ENCODE peak calls at places on chromosomes 12 and 14, in nine cellular contexts. M is kidney epithelial cell; R is HFFc6; J is HEK293T; C is neural crest cell; Y is stimulated activated CD4-positive, alpha-beta T cell treated with anti-CD3 and anti-CD28 coated beads, Interleukin-15, amount 100 ng/mL, for 24 hours; S is HTR-8/SVneo; L is NCI-H446; V is bronchial epithelial cell. E is an unnamed sample.

GRCh38 chr14:91649930-91650329 is 82.0 kb downstream of the CATSPERB start:
- DNase-seq in M (no peak), R (peak; percentile 12), J (peak; percentile 42), C (no peak), Y (peak; percentile 13), S (peak; percentile 21), L (peak; percentile 25), V (peak; percentile 60), E (peak; percentile 14)

GRCh38 chr14:90829677-90830076 is 13.4 kb upstream of the TTC7B start:
- DNase-seq in M (no peak), R (no peak), J (no peak), C (no peak), Y (no peak), S (no peak), L (no peak), V (no peak), E (no peak)

GRCh38 chr14:50829472-50830043 is 1.4 kb downstream of the NIN start:
- DNase-seq in M (no peak), R (no peak), J (no peak), C (no peak), Y (no peak), S (no peak), L (no peak), V (no peak), E (no peak)

GRCh38 chr12:17954788-17955187 is 135.2 kb downstream of the RERGL start:
- DNase-seq in M (no peak), R (no peak), J (no peak), C (no peak), Y (no peak), S (no peak), L (no peak), V (no peak), E (no peak)

GRCh38 chr12:54191550-54192022 is 2.8 kb upstream of the SMUG1 start:
- DNase-seq in M (peak; percentile 45), R (peak; percentile 55), J (peak; percentile 89), C (peak; percentile 86), Y (peak; percentile 82), S (peak; percentile 80), L (peak; percentile 89), V (peak; percentile 63), E (peak; percentile 36)

GRCh38 chr14:102320033-102320660 is 601 bp downstream of the ZNF839 start:
- DNase-seq in M (no peak), R (peak; percentile 33), J (peak; percentile 40), C (no peak), Y (peak; percentile 49), S (no peak), L (peak; percentile 23), V (peak; percentile 12), E (no peak)

GRCh38 chr14:51821822-51822221 is 38.6 kb upstream of the GNG2 start:
- DNase-seq in M (no peak), R (peak; percentile 18), J (no peak), C (no peak), Y (no peak), S (no peak), L (no peak), V (no peak), E (no peak)

GRCh38 chr14:21109377-21110260 is 8.8 kb downstream of the TMEM253 start:
- DNase-seq in M (no peak), R (no peak), J (no peak), C (no peak), Y (peak; percentile 48), S (no peak), L (peak; percentile 54), V (peak; percentile 69), E (no peak)

GRCh38 chr12:84315926-84316325 is 596.7 kb downstream of the SLC6A15 start:
- DNase-seq in M (no peak), R (no peak), J (no peak), C (no peak), Y (no peak), S (no peak), L (peak; percentile 85), V (no peak), E (no peak)

GRCh38 chr14:68386446-68386845 is 406.4 kb downstream of the ZFP36L1 start:
- DNase-seq in M (no peak), R (no peak), J (no peak), C (no peak), Y (no peak), S (no peak), L (no peak), V (no peak), E (no peak)

GRCh38 chr12:104695453-104696148 is 238.9 kb downstream of the CHST11 start:
- DNase-seq in M (peak; percentile 23), R (peak; percentile 78), J (no peak), C (no peak), Y (peak; percentile 88), S (no peak), L (peak; percentile 68), V (peak; percentile 28), E (peak; percentile 96)

GRCh38 chr14:66476964-66477363 is 9.2 kb upstream of the CCDC196 start:
- DNase-seq in M (no peak), R (peak; percentile 39), J (no peak), C (no peak), Y (no peak), S (peak; percentile 34), L (peak; percentile 77), V (peak; percentile 37), E (peak; percentile 11)

GRCh38 chr14:101197595-101198397 is 294.3 kb upstream of the RTL1 start:
- DNase-seq in M (no peak), R (no peak), J (no peak), C (no peak), Y (no peak), S (no peak), L (no peak), V (no peak), E (no peak)

GRCh38 chr12:102026728-102027127 is 35.1 kb downstream of the WASHC3 start:
- DNase-seq in M (no peak), R (no peak), J (no peak), C (no peak), Y (no peak), S (no peak), L (no peak), V (no peak), E (no peak)

GRCh38 chr12:122072031-122072970 is 6.3 kb upstream of the MLXIP start:
- DNase-seq in M (no peak), R (peak; percentile 98), J (peak; percentile 47), C (no peak), Y (no peak), S (peak; percentile 79), L (peak; percentile 66), V (peak; percentile 84), E (peak; percentile 94)

GRCh38 chr14:98197933-98198332 is 1074.1 kb downstream of the BCL11B start:
- DNase-seq in M (no peak), R (no peak), J (no peak), C (no peak), Y (no peak), S (no peak), L (no peak), V (no peak), E (no peak)

GRCh38 chr12:94074216-94074969 is 74.0 kb upstream of the PLXNC1 start:
- DNase-seq in M (no peak), R (no peak), J (no peak), C (no peak), Y (no peak), S (no peak), L (peak; percentile 91), V (no peak), E (no peak)